ENCODE peak calls at places on chromosome 17, in six cellular contexts. M, S, U, W, H and J are unnamed samples.

GRCh38 chr17:68794636-68795503 is 160.3 kb downstream of the ABCA8 start:
- DNase-seq in M (no peak), S (no peak), U (no peak), W (no peak), H (peak; percentile 62), J (no peak)

GRCh38 chr17:82947051-82947991 is 107.5 kb upstream of the ZNF750 start:
- DNase-seq in M (no peak), S (no peak), U (no peak), W (no peak), H (no peak), J (no peak)

GRCh38 chr17:33682622-33683021 is 389.5 kb upstream of the ASIC2 start:
- DNase-seq in M (no peak), S (no peak), U (no peak), W (no peak), H (no peak), J (no peak)

GRCh38 chr17:2292100-2292499 is 11.5 kb downstream of the SMG6 start:
- DNase-seq in M (no peak), S (no peak), U (no peak), W (no peak), H (peak; percentile 32), J (no peak)

GRCh38 chr17:37088459-37088858 is 139.7 kb downstream of the AATF start:
- DNase-seq in M (peak; percentile 7), S (no peak), U (no peak), W (no peak), H (no peak), J (peak; percentile 14)

GRCh38 chr17:47733414-47734288 is 615 bp downstream of the TBX21 start:
- DNase-seq in M (peak; percentile 35), S (no peak), U (no peak), W (no peak), H (no peak), J (peak; percentile 53)

GRCh38 chr17:76550712-76551615 is 11.1 kb downstream of the PRCD start:
- DNase-seq in M (no peak), S (no peak), U (no peak), W (no peak), H (no peak), J (peak; percentile 74)

GRCh38 chr17:75808905-75809621 is 24.5 kb downstream of the UNK start:
- DNase-seq in M (no peak), S (no peak), U (peak; percentile 87), W (no peak), H (peak; percentile 46), J (peak; percentile 75)

GRCh38 chr17:8384801-8385335 is 1.9 kb upstream of the RPL26 start:
- DNase-seq in M (no peak), S (no peak), U (no peak), W (no peak), H (peak; percentile 97), J (no peak)

GRCh38 chr17:75361996-75362395 is 43.5 kb downstream of the GRB2 start:
- DNase-seq in M (no peak), S (no peak), U (no peak), W (no peak), H (no peak), J (no peak)

GRCh38 chr17:82974136-82974952 is 105.1 kb upstream of the METRNL start:
- DNase-seq in M (no peak), S (no peak), U (peak; percentile 43), W (no peak), H (no peak), J (no peak)

GRCh38 chr17:17445925-17446665 is 30.7 kb upstream of the MED9 start:
- DNase-seq in M (no peak), S (no peak), U (no peak), W (no peak), H (peak; percentile 95), J (peak; percentile 72)

GRCh38 chr17:36092228-36092627 is 2.3 kb upstream of the CCL3 start:
- DNase-seq in M (no peak), S (no peak), U (no peak), W (no peak), H (no peak), J (no peak)

GRCh38 chr17:50173335-50173941 is 7.6 kb downstream of the SGCA start:
- DNase-seq in M (no peak), S (no peak), U (no peak), W (peak; percentile 17), H (peak; percentile 98), J (no peak)

GRCh38 chr17:77842148-77842905 is 116.2 kb upstream of the TNRC6C start:
- DNase-seq in M (no peak), S (no peak), U (no peak), W (no peak), H (peak; percentile 73), J (peak; percentile 64)

GRCh38 chr17:31130286-31131224 is 35.8 kb downstream of the NF1 start:
- DNase-seq in M (no peak), S (no peak), U (no peak), W (peak; percentile 75), H (no peak), J (no peak)